ENCODE peak calls at places on chromosomes 12 and 14, in nine cellular contexts. B is ascending aorta; G is GM23248; F is A673; I is heart left ventricle; J is tibial artery; U is CD8-positive, alpha-beta memory T cell; A is fibroblast of lung; C is stomach. R is an unnamed sample. For H3K36me3, the result is how much of the 10 kb centered on the place peaks cover.

GRCh38 chr12:10960260-10960659 is 21.2 kb upstream of the TAS2R14 start:
- DNase-seq in B (no peak), J (no peak), I (no peak), G (no peak), C (no peak), A (no peak), U (no peak), F (no peak), R (no peak)

GRCh38 chr14:35333797-35334743 is 41.9 kb downstream of the PSMA6 start:
- DNase-seq in I (no peak), F (no peak), J (no peak), U (peak), C (no peak), G (no peak), B (no peak), A (no peak), R (no peak)

GRCh38 chr12:57751432-57751787 is 700 bp downstream of the CDK4 start:
- DNase-seq in G (peak), B (no peak), U (no peak), A (no peak), I (no peak), J (no peak), F (no peak), C (no peak), R (no peak)

GRCh38 chr12:124419292-124420040 is 124.6 kb downstream of the RFLNA start:
- DNase-seq in U (no peak), J (no peak), I (no peak), A (no peak), G (no peak), B (no peak), F (peak), C (no peak), R (peak)

GRCh38 chr12:7542813-7543212 is 39.2 kb upstream of the CD163 start:
- DNase-seq in J (no peak), U (no peak), C (no peak), F (no peak), A (no peak), G (peak), B (no peak), I (no peak), R (peak)

GRCh38 chr14:35534130-35534883 is at the start of gene INSM2:
- DNase-seq in I (peak), B (no peak), A (no peak), G (peak), J (no peak), F (peak), U (no peak), C (no peak), R (no peak)

GRCh38 chr12:53961025-53961761 is 6.5 kb downstream of the HOXC12 start:
- DNase-seq in U (no peak), F (no peak), J (no peak), B (no peak), C (no peak), G (no peak), I (no peak), A (no peak), R (no peak)

GRCh38 chr14:97978336-97978735 is 1181.2 kb downstream of the VRK1 start:
- DNase-seq in C (peak), B (peak), U (peak), A (peak), F (peak), J (peak), G (peak), I (peak), R (peak)

GRCh38 chr12:64064240-64064639 is 157.9 kb downstream of the KICS2 start:
- DNase-seq in J (no peak), C (no peak), G (no peak), F (no peak), U (no peak), I (no peak), B (no peak), A (no peak), R (no peak)

GRCh38 chr14:61643546-61643945 is 51.8 kb upstream of the HIF1A start:
- DNase-seq in J (no peak), B (no peak), I (no peak), F (no peak), A (peak), G (peak), C (no peak), U (no peak), R (no peak)

GRCh38 chr12:132651444-132652100 is 33.0 kb downstream of the P2RX2 start:
- DNase-seq in C (no peak), A (no peak), I (no peak), J (no peak), U (no peak), B (no peak), F (no peak), G (no peak), R (no peak)

GRCh38 chr14:92945959-92946846 is 23.3 kb downstream of the CHGA start:
- DNase-seq in I (peak), J (peak), F (no peak), U (no peak), B (no peak), C (peak), G (peak), A (peak), R (peak)
- H3K36me3 ChIP-seq in I (under half), J (under half), F (under half), U (under half), B (half or more), C (under half), G (under half), A (under half), R (under half)

DNA sequence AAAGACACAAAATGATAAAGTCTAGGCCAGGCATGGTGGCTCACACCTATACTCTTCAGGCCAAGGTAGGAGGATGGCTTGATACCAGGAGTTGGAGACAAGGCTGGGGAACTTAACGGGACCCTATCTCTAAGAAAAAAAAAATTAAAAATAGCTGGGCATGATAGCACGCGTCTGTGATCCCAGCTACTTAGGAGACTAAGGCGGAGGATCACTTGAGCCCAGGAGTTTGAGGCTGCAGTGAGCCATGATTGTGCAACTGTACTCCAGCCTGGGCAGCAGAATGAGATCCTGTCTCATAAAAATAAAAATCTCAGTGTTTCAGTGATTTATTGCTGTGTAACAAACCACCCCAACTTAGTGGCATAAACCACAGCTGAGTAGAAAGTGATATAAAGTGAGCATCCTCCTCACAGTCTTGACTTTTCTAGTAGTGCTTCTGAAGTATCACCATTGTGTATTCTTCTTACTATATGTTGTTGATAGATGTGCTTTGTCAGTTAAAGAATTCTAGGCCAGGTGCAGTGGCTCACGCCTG is 10.6 kb upstream of the ATF1 start:
- DNase-seq in G (no peak), C (no peak), I (no peak), F (no peak), J (no peak), B (no peak), A (no peak), U (no peak), R (no peak)
- H3K27ac ChIP-seq in G (no peak), C (no peak), I (peak), F (no peak), J (no peak), B (no peak), A (no peak), U (no peak), R (no peak)

GRCh38 chr14:64878775-64879634 is 702 bp downstream of the SPTB start:
- DNase-seq in J (no peak), B (no peak), I (peak), G (peak), A (no peak), C (no peak), U (no peak), F (no peak), R (no peak)
- H3K4me3 ChIP-seq in J (peak), B (peak), I (peak), G (peak), A (no peak), C (peak), U (no peak), F (peak), R (no peak)

GRCh38 chr14:22190411-22191191 is 398.4 kb downstream of the DAD1 start:
- DNase-seq in B (no peak), F (no peak), I (no peak), C (no peak), G (peak), A (peak), J (no peak), U (no peak), R (peak)

GRCh38 chr14:22189873-22190272 is 399.2 kb downstream of the DAD1 start:
- DNase-seq in I (no peak), U (no peak), F (no peak), B (no peak), A (no peak), C (no peak), G (no peak), J (no peak), R (no peak)

GRCh38 chr14:22194669-22195068 is 394.4 kb downstream of the DAD1 start:
- DNase-seq in J (no peak), F (peak), C (no peak), U (no peak), B (no peak), I (no peak), A (no peak), G (no peak), R (peak)
- H3K36me3 ChIP-seq in J (under half), F (under half), C (under half), U (under half), B (under half), I (under half), A (under half), G (under half), R (under half)

DNA sequence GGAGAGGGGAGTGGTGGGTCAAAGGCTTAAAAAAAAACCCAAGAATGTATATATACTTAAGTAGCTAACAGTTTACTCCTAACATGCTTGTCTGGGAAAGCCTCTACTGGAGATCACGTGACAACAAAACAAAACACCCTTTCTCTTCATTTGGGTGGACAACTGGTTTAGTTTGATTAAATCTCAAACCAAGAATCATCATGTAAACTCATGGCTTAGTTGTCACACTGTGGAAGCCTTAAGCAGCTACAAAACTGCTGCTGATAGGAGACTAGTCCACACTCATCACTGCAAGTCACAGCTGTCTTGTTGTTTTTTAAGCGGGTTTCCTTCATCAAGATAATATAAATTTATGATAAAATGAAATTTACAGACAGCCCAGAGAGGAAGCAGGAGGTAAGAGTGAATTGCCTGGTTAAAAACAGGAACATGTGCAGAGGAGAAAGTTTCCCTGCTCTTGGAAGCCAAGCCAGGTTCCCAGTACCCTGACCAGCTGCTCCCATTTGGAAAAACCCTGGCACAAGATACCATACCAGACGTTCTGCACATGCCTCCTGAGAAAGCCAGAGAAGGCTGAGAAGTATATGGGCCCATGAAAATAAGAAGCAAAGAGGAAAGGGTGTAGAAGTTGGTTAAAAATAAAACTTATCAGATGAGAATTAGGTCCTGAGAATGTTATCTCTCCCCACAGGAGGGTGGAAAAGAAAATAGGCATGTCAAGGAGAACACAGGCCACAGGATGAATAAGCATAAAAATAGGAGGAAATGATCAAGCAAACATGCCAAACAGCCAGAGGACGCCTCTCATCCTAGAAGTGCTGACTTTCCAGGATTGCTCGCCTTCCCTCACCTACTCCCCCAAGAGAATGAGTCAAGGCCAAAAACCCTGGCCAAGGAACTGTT is 34.0 kb downstream of the EGLN3 start:
- DNase-seq in J (no peak), B (no peak), F (no peak), U (no peak), A (peak), C (no peak), I (no peak), G (peak), R (peak)
- H3K27ac ChIP-seq in J (peak), B (peak), F (no peak), U (peak), A (no peak), C (peak), I (peak), G (no peak), R (no peak)

GRCh38 chr14:50822501-50823042 is 8.4 kb downstream of the NIN start:
- DNase-seq in B (no peak), F (no peak), A (no peak), I (no peak), C (no peak), U (no peak), G (peak), J (no peak), R (no peak)

GRCh38 chr14:50823051-50823762 is 7.8 kb downstream of the NIN start:
- DNase-seq in B (no peak), J (no peak), I (no peak), U (no peak), A (peak), F (no peak), G (peak), C (no peak), R (peak)

GRCh38 chr14:50825307-50825706 is 5.7 kb downstream of the NIN start:
- DNase-seq in G (no peak), J (no peak), B (no peak), F (no peak), U (no peak), I (no peak), A (no peak), C (no peak), R (no peak)

GRCh38 chr14:50821471-50822464 is 9.2 kb downstream of the NIN start:
- DNase-seq in A (no peak), B (peak), G (no peak), F (no peak), J (no peak), U (peak), I (peak), C (peak), R (no peak)

DNA sequence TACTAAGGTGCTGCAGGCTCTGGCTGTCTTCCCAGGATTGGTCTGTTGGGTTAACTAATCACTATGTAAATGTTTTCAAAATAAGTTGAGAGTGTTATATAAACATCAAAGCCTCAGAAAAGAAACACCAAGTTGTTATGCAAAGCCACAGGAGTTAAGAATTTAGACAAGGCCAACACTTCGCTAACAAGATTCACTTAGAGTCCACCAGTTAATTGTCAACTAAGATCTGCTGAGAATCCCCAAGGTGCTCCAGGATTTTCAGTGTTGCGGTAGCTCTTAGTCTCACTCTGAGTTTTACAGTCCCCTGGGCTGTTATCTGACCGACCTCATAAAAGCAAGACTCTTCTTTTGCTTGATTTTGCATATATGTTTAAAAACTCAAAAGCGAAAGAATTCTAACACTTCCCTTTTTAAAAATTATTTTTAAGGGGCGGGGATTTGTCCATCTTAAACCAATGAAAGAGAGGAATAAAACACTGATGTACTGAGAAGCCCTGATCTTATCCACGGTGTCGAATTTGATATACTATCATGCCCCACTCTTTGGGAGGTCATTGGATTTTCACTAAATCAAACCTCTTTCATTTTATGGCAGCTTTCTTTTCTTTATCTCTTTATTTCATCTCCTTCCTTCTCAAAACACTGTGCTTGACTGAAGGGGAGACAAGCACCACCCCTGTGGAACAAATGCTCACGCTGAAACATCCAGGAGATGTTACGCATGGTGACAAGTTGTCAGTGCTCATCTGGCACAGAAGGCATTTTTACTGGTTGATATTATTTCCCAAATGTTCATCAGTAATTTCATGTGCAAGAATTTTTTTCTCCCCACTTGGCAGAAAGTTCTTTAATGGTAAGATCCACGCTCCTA is 7.0 kb downstream of the NIN start:
- DNase-seq in I (no peak), J (no peak), C (peak), A (peak), F (no peak), G (no peak), U (no peak), B (no peak), R (no peak)
- H3K4me3 ChIP-seq in I (no peak), J (no peak), C (peak), A (no peak), F (no peak), G (peak), U (peak), B (peak), R (no peak)

GRCh38 chr12:51004504-51004903 is 21.7 kb downstream of the SLC11A2 start:
- DNase-seq in J (no peak), F (no peak), B (no peak), G (no peak), A (no peak), C (no peak), I (no peak), U (no peak), R (no peak)

GRCh38 chr12:51008329-51008728 is 17.9 kb downstream of the SLC11A2 start:
- DNase-seq in J (no peak), F (peak), U (no peak), G (no peak), A (no peak), B (no peak), I (no peak), C (no peak), R (no peak)

GRCh38 chr12:51009038-51009437 is 17.1 kb downstream of the SLC11A2 start:
- DNase-seq in U (peak), B (peak), G (no peak), J (peak), A (peak), I (peak), C (peak), F (no peak), R (no peak)

GRCh38 chr12:51001799-51002198 is 24.4 kb downstream of the SLC11A2 start:
- DNase-seq in F (no peak), U (no peak), I (no peak), J (no peak), C (no peak), G (no peak), A (no peak), B (no peak), R (no peak)

DNA sequence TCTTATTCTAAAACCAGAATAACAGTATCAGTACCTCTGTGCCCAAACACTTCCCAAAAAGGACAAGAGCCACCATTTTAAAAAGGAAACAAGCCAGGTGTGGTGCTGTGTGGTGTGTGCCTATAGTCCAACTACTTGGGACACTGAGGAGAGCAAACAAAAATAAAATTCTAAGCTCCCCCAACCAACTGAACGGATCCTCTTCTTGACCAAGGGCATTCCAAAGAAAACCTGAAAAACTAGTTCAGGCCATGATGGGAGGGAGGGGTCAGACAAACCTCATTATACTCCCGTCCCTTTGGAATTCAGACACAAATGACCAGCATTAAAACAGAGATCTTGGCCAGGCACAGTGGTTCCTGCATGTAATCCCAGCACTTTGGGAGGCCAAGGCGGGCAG is 20.5 kb downstream of the SLC11A2 start:
- DNase-seq in F (no peak), I (no peak), J (no peak), C (no peak), U (no peak), B (no peak), A (no peak), G (no peak), R (no peak)
- H3K36me3 ChIP-seq in F (under half), I (under half), J (under half), C (under half), U (under half), B (under half), A (under half), G (under half), R (under half)

GRCh38 chr12:47079365-47079893 is at the start of gene PCED1B:
- DNase-seq in A (peak), C (peak), J (peak), G (peak), B (peak), F (peak), U (peak), I (peak), R (peak)

GRCh38 chr12:47079894-47080724 is at the start of gene AMIGO2:
- DNase-seq in A (peak), U (peak), I (peak), G (peak), B (no peak), C (peak), J (peak), F (peak), R (peak)

GRCh38 chr12:47078733-47079364 is 572 bp upstream of the PCED1B start:
- DNase-seq in I (no peak), U (peak), A (peak), J (no peak), F (no peak), C (no peak), G (peak), B (peak), R (no peak)

GRCh38 chr12:47082283-47082962 is 2.7 kb upstream of the AMIGO2 start:
- DNase-seq in G (no peak), B (no peak), J (no peak), U (no peak), F (no peak), C (no peak), I (no peak), A (no peak), R (no peak)

DNA sequence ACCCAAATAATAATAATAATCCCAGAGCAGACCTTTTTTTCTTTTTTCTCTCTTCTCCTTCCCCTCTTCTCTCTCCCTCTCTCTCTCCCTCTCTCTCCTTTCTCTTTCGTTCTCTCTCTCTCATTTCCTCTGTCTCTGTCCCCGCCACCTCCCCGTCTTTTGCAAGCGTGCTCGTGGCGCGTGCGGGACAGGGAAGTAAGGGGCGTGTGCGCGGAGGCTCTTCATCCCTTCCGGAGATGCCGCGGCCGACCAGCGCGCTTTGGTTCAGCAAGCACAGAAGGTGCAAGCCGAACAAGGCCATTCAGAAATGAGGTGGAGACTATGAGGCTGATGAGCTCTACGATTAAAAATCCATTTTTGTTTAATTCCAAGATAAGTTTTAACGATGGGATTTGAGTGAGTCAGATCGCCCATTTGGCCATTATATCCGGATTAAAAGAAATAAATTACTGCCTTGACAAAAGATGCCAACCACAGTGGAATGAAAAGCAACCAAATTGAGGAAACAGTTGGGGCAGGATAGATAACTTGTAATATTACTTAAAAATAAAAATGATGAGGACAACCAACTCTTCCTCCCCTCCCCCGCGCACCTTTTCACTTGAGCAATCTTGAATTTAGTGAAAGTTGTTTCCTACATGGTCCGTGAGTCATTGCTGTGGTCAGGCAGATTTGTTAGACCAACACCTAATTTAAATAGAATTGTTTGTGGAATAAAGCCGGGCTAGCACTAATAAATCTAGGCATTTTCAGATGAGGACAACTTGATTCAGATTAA is 1.2 kb upstream of the AMIGO2 start:
- DNase-seq in F (peak), U (peak), I (peak), J (peak), G (peak), C (peak), B (peak), A (peak), R (peak)
- H3K27ac ChIP-seq in F (peak), U (peak), I (peak), J (peak), G (peak), C (peak), B (peak), A (peak), R (peak)

R was measured in brain microvascular endothelial cell.